ENCODE peak calls at places on chromosome 20, in seven cellular contexts. One of them, this sample, is unnamed.

GRCh38 chr20:5918856-5919633 is 31.3 kb downstream of the TRMT6 start:
- DNase-seq in PC-9: no peak
- DNase-seq in activated naive CD4-positive, alpha-beta T cell: no peak
- DNase-seq in body of pancreas: no peak
- DNase-seq in stimulated activated CD4-positive, alpha-beta T cell treated with anti-CD3 and anti-CD28 coated beads, Interleukin-4, amount 100 ng/mL, for 48 hours: no peak
- DNase-seq in T-helper 17 cell: no peak
- DNase-seq in CD8-positive, alpha-beta memory T cell: no peak
- DNase-seq in this sample: no peak

GRCh38 chr20:50191566-50192363 is 1.1 kb downstream of the CEBPB start:
- DNase-seq in PC-9: peak; percentile 50
- DNase-seq in activated naive CD4-positive, alpha-beta T cell: peak; percentile 68
- DNase-seq in body of pancreas: peak; percentile 68
- DNase-seq in stimulated activated CD4-positive, alpha-beta T cell treated with anti-CD3 and anti-CD28 coated beads, Interleukin-4, amount 100 ng/mL, for 48 hours: no peak
- DNase-seq in T-helper 17 cell: peak; percentile 47
- DNase-seq in CD8-positive, alpha-beta memory T cell: peak; percentile 39
- DNase-seq in this sample: no peak

GRCh38 chr20:8808180-8808535 is 260.7 kb upstream of the PLCB4 start:
- DNase-seq in PC-9: no peak
- DNase-seq in activated naive CD4-positive, alpha-beta T cell: no peak
- DNase-seq in body of pancreas: peak; percentile 72
- DNase-seq in stimulated activated CD4-positive, alpha-beta T cell treated with anti-CD3 and anti-CD28 coated beads, Interleukin-4, amount 100 ng/mL, for 48 hours: no peak
- DNase-seq in T-helper 17 cell: no peak
- DNase-seq in CD8-positive, alpha-beta memory T cell: no peak
- DNase-seq in this sample: no peak

GRCh38 chr20:62266340-62266739 is 28.0 kb downstream of the OSBPL2 start:
- DNase-seq in PC-9: no peak
- DNase-seq in activated naive CD4-positive, alpha-beta T cell: no peak
- DNase-seq in body of pancreas: no peak
- DNase-seq in stimulated activated CD4-positive, alpha-beta T cell treated with anti-CD3 and anti-CD28 coated beads, Interleukin-4, amount 100 ng/mL, for 48 hours: no peak
- DNase-seq in T-helper 17 cell: no peak
- DNase-seq in CD8-positive, alpha-beta memory T cell: no peak
- DNase-seq in this sample: no peak

GRCh38 chr20:14245368-14245970 is 91.9 kb downstream of the FLRT3 start:
- DNase-seq in PC-9: no peak
- DNase-seq in activated naive CD4-positive, alpha-beta T cell: no peak
- DNase-seq in body of pancreas: no peak
- DNase-seq in stimulated activated CD4-positive, alpha-beta T cell treated with anti-CD3 and anti-CD28 coated beads, Interleukin-4, amount 100 ng/mL, for 48 hours: no peak
- DNase-seq in T-helper 17 cell: no peak
- DNase-seq in CD8-positive, alpha-beta memory T cell: no peak
- DNase-seq in this sample: no peak

GRCh38 chr20:51116765-51117686 is 94.1 kb upstream of the KCNG1 start:
- DNase-seq in PC-9: no peak
- DNase-seq in activated naive CD4-positive, alpha-beta T cell: no peak
- DNase-seq in body of pancreas: no peak
- DNase-seq in stimulated activated CD4-positive, alpha-beta T cell treated with anti-CD3 and anti-CD28 coated beads, Interleukin-4, amount 100 ng/mL, for 48 hours: no peak
- DNase-seq in T-helper 17 cell: no peak
- DNase-seq in CD8-positive, alpha-beta memory T cell: no peak
- DNase-seq in this sample: no peak

GRCh38 chr20:62219101-62219991 is 732 bp downstream of the HRH3 start:
- DNase-seq in PC-9: no peak
- DNase-seq in activated naive CD4-positive, alpha-beta T cell: no peak
- DNase-seq in body of pancreas: no peak
- DNase-seq in stimulated activated CD4-positive, alpha-beta T cell treated with anti-CD3 and anti-CD28 coated beads, Interleukin-4, amount 100 ng/mL, for 48 hours: no peak
- DNase-seq in T-helper 17 cell: no peak
- DNase-seq in CD8-positive, alpha-beta memory T cell: no peak
- DNase-seq in this sample: no peak

GRCh38 chr20:49610701-49611538 is 43.0 kb upstream of the PTGIS start:
- DNase-seq in PC-9: peak; percentile 94
- DNase-seq in activated naive CD4-positive, alpha-beta T cell: peak; percentile 60
- DNase-seq in body of pancreas: peak; percentile 84
- DNase-seq in stimulated activated CD4-positive, alpha-beta T cell treated with anti-CD3 and anti-CD28 coated beads, Interleukin-4, amount 100 ng/mL, for 48 hours: peak; percentile 74
- DNase-seq in T-helper 17 cell: peak; percentile 66
- DNase-seq in CD8-positive, alpha-beta memory T cell: peak; percentile 70
- DNase-seq in this sample: peak; percentile 78

GRCh38 chr20:3698511-3699436 is 13.6 kb downstream of the SIGLEC1 start:
- DNase-seq in PC-9: no peak
- DNase-seq in activated naive CD4-positive, alpha-beta T cell: no peak
- DNase-seq in body of pancreas: no peak
- DNase-seq in stimulated activated CD4-positive, alpha-beta T cell treated with anti-CD3 and anti-CD28 coated beads, Interleukin-4, amount 100 ng/mL, for 48 hours: no peak
- DNase-seq in T-helper 17 cell: no peak
- DNase-seq in CD8-positive, alpha-beta memory T cell: no peak
- DNase-seq in this sample: no peak

GRCh38 chr20:10453241-10453640 is 18.1 kb downstream of the SLX4IP start:
- DNase-seq in PC-9: no peak
- DNase-seq in activated naive CD4-positive, alpha-beta T cell: no peak
- DNase-seq in body of pancreas: no peak
- DNase-seq in stimulated activated CD4-positive, alpha-beta T cell treated with anti-CD3 and anti-CD28 coated beads, Interleukin-4, amount 100 ng/mL, for 48 hours: no peak
- DNase-seq in T-helper 17 cell: no peak
- DNase-seq in CD8-positive, alpha-beta memory T cell: no peak
- DNase-seq in this sample: no peak

GRCh38 chr20:20019123-20019522 is 2.0 kb downstream of the NAA20 start:
- DNase-seq in PC-9: peak; percentile 87
- DNase-seq in activated naive CD4-positive, alpha-beta T cell: no peak
- DNase-seq in body of pancreas: peak; percentile 75
- DNase-seq in stimulated activated CD4-positive, alpha-beta T cell treated with anti-CD3 and anti-CD28 coated beads, Interleukin-4, amount 100 ng/mL, for 48 hours: no peak
- DNase-seq in T-helper 17 cell: no peak
- DNase-seq in CD8-positive, alpha-beta memory T cell: no peak
- DNase-seq in this sample: no peak

GRCh38 chr20:49908258-49908565 is 7.1 kb downstream of the SPATA2 start:
- DNase-seq in PC-9: no peak
- DNase-seq in activated naive CD4-positive, alpha-beta T cell: no peak
- DNase-seq in body of pancreas: no peak
- DNase-seq in stimulated activated CD4-positive, alpha-beta T cell treated with anti-CD3 and anti-CD28 coated beads, Interleukin-4, amount 100 ng/mL, for 48 hours: no peak
- DNase-seq in T-helper 17 cell: no peak
- DNase-seq in CD8-positive, alpha-beta memory T cell: no peak
- DNase-seq in this sample: no peak

GRCh38 chr20:36209921-36210320 is 26.4 kb upstream of the AAR2 start:
- DNase-seq in PC-9: no peak
- DNase-seq in activated naive CD4-positive, alpha-beta T cell: no peak
- DNase-seq in body of pancreas: no peak
- DNase-seq in stimulated activated CD4-positive, alpha-beta T cell treated with anti-CD3 and anti-CD28 coated beads, Interleukin-4, amount 100 ng/mL, for 48 hours: no peak
- DNase-seq in T-helper 17 cell: no peak
- DNase-seq in CD8-positive, alpha-beta memory T cell: no peak
- DNase-seq in this sample: no peak

GRCh38 chr20:24987873-24988835 is 4.4 kb downstream of the APMAP start:
- DNase-seq in PC-9: no peak
- DNase-seq in activated naive CD4-positive, alpha-beta T cell: no peak
- DNase-seq in body of pancreas: peak; percentile 4
- DNase-seq in stimulated activated CD4-positive, alpha-beta T cell treated with anti-CD3 and anti-CD28 coated beads, Interleukin-4, amount 100 ng/mL, for 48 hours: no peak
- DNase-seq in T-helper 17 cell: no peak
- DNase-seq in CD8-positive, alpha-beta memory T cell: no peak
- DNase-seq in this sample: no peak

This sample was measured in left lung.